ENCODE peak calls at places on chromosome 15, in six cellular contexts. K is stomach, B is breast epithelium, Z is left ventricle myocardium inferior, I is esophagus squamous epithelium, O is lower lobe of right lung. H is an unnamed sample.

GRCh38 chr15:50119063-50119700 is at the start of gene ATP8B4:
- DNase-seq in Z (no peak), O (no peak), K (no peak), I (no peak), B (no peak), H (no peak)

GRCh38 chr15:48636511-48636910 is 9.0 kb downstream of the FBN1 start:
- DNase-seq in O (no peak), I (no peak), Z (no peak), B (no peak), K (no peak), H (no peak)

GRCh38 chr15:80480909-80481308 is 76.7 kb downstream of the ARNT2 start:
- DNase-seq in K (no peak), O (no peak), Z (peak; percentile 48), B (no peak), I (no peak), H (no peak)

GRCh38 chr15:68421798-68422402 is 10.1 kb downstream of the ITGA11 start:
- DNase-seq in B (peak; percentile 53), I (no peak), Z (no peak), O (no peak), K (no peak), H (no peak)

GRCh38 chr15:48855501-48856440 is 22.2 kb upstream of the EID1 start:
- DNase-seq in I (no peak), O (no peak), B (no peak), Z (no peak), K (no peak), H (no peak)

GRCh38 chr15:70266412-70267089 is 168.8 kb upstream of the TLE3 start:
- DNase-seq in B (peak; percentile 72), Z (peak; percentile 79), I (no peak), O (peak; percentile 91), K (peak; percentile 75), H (peak; percentile 58)

GRCh38 chr15:97728791-97729190 is 231.7 kb upstream of the ARRDC4 start:
- DNase-seq in B (no peak), O (no peak), K (no peak), I (no peak), Z (peak; percentile 19), H (no peak)

GRCh38 chr15:31215490-31216209 is 111.0 kb upstream of the KLF13 start:
- DNase-seq in Z (peak; percentile 87), O (peak; percentile 93), B (peak; percentile 71), I (peak; percentile 64), K (peak; percentile 90), H (peak; percentile 25)

GRCh38 chr15:81863157-81863556 is 182.7 kb downstream of the MEX3B start:
- DNase-seq in I (no peak), Z (no peak), O (no peak), B (no peak), K (no peak), H (no peak)

GRCh38 chr15:74422723-74423442 is 10.9 kb downstream of the SEMA7A start:
- DNase-seq in I (no peak), B (peak; percentile 79), K (no peak), O (peak; percentile 59), Z (no peak), H (peak; percentile 68)

GRCh38 chr15:65377105-65377975 is 462 bp downstream of the IGDCC3 start:
- DNase-seq in B (no peak), O (no peak), I (no peak), K (no peak), Z (no peak), H (no peak)

DNA sequence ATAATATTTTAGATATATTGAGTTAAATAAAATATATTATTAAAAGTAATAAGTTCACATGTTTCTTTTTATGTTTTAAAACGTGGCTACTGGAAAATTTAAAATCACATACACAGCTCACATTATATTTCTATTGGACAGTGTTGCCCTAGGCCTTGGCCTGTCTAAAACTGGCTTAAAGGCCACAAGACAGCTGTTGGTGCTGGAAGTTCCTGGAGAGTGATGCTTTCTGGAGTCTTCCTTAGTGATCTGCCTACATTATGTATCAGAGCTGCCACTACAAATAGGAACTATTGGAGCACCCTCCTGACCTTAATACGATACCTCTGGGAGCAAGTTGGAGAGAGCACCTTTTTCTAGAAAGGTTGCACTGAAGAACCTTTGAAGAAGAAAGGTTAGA is 254.1 kb upstream of the C2CD4B start:
- DNase-seq in B (no peak), Z (no peak), I (no peak), O (no peak), K (no peak), H (no peak)
- TF ChIP-seq CTCF in B (no peak), Z (no peak), I (no peak), O (no peak), K (no peak), H (no peak)

DNA sequence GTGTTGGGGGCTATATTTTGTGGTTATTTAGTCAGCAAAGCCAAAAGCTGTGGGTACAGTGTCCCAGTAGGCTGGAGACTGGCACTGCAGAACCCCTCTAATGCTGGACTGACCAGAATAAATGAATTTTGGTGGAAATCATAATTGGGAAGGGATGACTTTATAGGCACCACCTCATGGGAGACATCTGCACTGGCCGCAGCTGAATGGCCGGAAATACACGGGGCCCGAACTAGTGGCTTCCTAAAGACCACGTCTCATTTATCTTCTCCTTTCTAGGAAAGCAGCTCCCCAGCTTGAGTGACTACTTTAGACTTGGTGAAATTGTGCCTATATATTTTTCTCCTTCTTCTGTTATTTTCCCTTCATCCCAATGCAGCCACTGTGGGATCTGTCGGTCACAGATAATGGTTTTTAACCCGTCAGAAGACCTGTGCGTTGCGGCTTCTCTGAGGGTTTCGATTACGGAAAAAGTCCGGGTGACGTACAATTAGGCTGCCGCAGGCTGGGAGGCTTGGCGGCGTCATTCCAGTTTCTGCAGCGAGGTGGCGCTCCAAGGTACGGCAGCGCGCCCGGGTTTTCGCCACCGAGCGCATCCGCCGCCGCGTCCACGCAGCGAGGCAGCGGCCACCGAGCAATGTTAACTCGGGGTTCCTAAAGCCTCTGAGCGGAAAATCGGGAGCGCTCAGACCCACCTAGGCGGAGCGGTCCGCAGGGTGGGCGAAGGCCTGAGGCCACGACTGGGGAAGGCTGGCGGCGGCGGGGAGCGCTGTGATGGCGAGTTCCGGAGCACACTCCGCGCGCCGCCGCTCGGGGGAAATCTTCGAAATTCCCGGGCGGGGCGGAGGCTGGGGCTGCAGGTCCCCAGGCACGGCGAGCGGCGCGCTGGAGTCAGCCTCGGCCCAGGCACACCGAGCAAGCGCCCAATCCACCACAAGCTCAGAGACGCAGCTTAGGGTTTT is 26.3 kb downstream of the NR2F2 start:
- DNase-seq in Z (peak; percentile 82), B (no peak), K (peak; percentile 90), I (no peak), O (peak; percentile 78), H (no peak)
- H3K27ac ChIP-seq in Z (peak overlapping the region; percentile 96), B (peak overlapping the region; percentile 54), K (peak overlapping the region; percentile 97), I (peak overlapping the region; percentile 93), O (peak overlapping the region; percentile 82), H (peak overlapping the region; percentile 55)

GRCh38 chr15:52523646-52524045 is 5.0 kb downstream of the MYO5A start:
- DNase-seq in K (no peak), I (no peak), O (no peak), B (no peak), Z (no peak), H (no peak)
- H3K4me1 ChIP-seq in K (peaks cover 49% of the 10 kb centered on the region), I (peaks cover 27% of the 10 kb centered on the region), O (peaks cover 43% of the 10 kb centered on the region), B (no peaks in the 10 kb centered on the region), Z (peaks cover 24% of the 10 kb centered on the region), H (no peaks in the 10 kb centered on the region)

GRCh38 chr15:44536962-44537727 is at the start of gene EIF3J:
- DNase-seq in I (peak; percentile 83), K (peak; percentile 94), O (peak; percentile 97), B (peak; percentile 94), Z (peak; percentile 95), H (peak; percentile 84)

GRCh38 chr15:44535092-44535491 is 1.9 kb upstream of the EIF3J start:
- DNase-seq in B (no peak), Z (no peak), I (no peak), O (no peak), K (no peak), H (no peak)

GRCh38 chr15:44535509-44536297 is 1.2 kb upstream of the EIF3J start:
- DNase-seq in Z (no peak), I (no peak), O (no peak), K (no peak), B (no peak), H (no peak)

GRCh38 chr15:44537728-44538240 is 837 bp downstream of the EIF3J start:
- DNase-seq in B (no peak), O (no peak), Z (no peak), K (no peak), I (no peak), H (no peak)

DNA sequence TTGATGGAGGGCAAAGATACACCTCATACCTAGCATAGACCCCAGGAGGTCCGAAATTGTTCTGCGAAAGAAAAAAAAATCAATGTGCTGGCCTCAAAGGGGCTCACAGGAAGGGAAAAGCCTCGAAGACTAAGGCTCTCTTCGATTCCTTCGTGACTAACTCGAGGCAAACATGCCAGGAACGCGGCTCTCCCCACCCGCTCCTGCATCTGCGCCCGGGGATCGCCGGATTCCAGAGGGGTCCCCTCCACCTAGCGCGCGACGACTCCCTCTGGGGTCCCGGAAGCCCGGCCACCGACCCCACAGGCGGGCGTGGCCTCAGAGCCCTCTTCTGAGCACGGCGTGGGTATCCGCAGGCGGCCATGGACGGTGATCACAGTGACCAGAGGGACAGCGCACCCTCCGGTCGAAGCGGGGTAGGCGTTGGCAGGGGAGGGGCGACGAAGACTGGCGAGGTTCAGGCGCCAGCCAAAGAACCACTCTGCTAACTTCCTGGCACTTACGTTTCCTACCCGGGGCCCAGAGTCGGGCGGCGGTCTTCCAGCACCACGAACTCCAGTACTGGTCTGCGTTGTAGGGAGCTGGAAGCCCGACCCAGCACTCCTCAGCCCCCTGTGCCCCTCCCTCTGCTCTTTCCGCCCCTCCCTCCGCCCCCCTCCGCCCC is 517 bp upstream of the EIF3J start:
- DNase-seq in B (peak; percentile 86), Z (peak; percentile 86), O (peak; percentile 91), K (peak; percentile 86), I (peak; percentile 72), H (peak; percentile 61)
- TF ChIP-seq CTCF in B (peak; percentile 34), Z (peak; percentile 66), O (peak; percentile 54), K (peak; percentile 35), I (no peak), H (peak; percentile 43)

GRCh38 chr15:39310633-39311032 is 270.2 kb upstream of the THBS1 start:
- DNase-seq in K (no peak), Z (no peak), I (no peak), O (no peak), B (no peak), H (no peak)
- H3K27ac ChIP-seq in K (no peak overlapping the region), Z (no peak overlapping the region), I (no peak overlapping the region), O (no peak overlapping the region), B (no peak overlapping the region), H (no peak overlapping the region)

GRCh38 chr15:100929641-100930042 is 10.5 kb downstream of the LRRK1 start:
- DNase-seq in K (no peak), I (no peak), B (no peak), Z (no peak), O (no peak), H (no peak)

GRCh38 chr15:100926971-100927756 is 8.0 kb downstream of the LRRK1 start:
- DNase-seq in Z (no peak), I (no peak), B (no peak), K (no peak), O (no peak), H (no peak)

GRCh38 chr15:100930306-100930848 is 11.2 kb downstream of the LRRK1 start:
- DNase-seq in Z (no peak), O (no peak), B (no peak), I (no peak), K (no peak), H (no peak)

GRCh38 chr15:100926258-100926657 is 7.1 kb downstream of the LRRK1 start:
- DNase-seq in I (no peak), K (no peak), O (no peak), Z (no peak), B (no peak), H (peak; percentile 43)

GRCh38 chr15:100928632-100929280 is 9.6 kb downstream of the LRRK1 start:
- DNase-seq in B (no peak), K (no peak), O (no peak), I (no peak), Z (no peak), H (no peak)
- H3K4me1 ChIP-seq in B (no peaks in the 10 kb centered on the region), K (no peaks in the 10 kb centered on the region), O (no peaks in the 10 kb centered on the region), I (peaks cover 16% of the 10 kb centered on the region), Z (no peaks in the 10 kb centered on the region), H (no peaks in the 10 kb centered on the region)

H was measured in ascending aorta.